ENCODE peak calls at places on chromosomes 11 and 22, in seven cellular contexts. E, C, Y, D, M, X and Q are unnamed samples. For H3K4me1, the result is how much of the 10 kb centered on the place peaks cover.

GRCh38 chr11:72716291-72716690 is 35.9 kb downstream of the ARAP1 start:
- DNase-seq in E (peak), D (no peak), C (no peak), X (no peak), M (no peak), Y (no peak), Q (no peak)

GRCh38 chr22:22786301-22787115 is 101.1 kb upstream of the IGLL5 start:
- DNase-seq in D (no peak), X (no peak), C (no peak), E (no peak), M (no peak), Y (no peak), Q (no peak)

GRCh38 chr11:109329716-109330115 is 92.3 kb upstream of the C11orf87 start:
- DNase-seq in D (no peak), C (no peak), E (no peak), Y (no peak), X (no peak), M (no peak), Q (no peak)

GRCh38 chr11:64306876-64307622 is 1.7 kb downstream of the ESRRA start:
- DNase-seq in Y (peak), M (no peak), C (no peak), E (peak), X (no peak), D (peak), Q (peak)

GRCh38 chr11:17354070-17354924 is 2.7 kb downstream of the NCR3LG1 start:
- DNase-seq in Y (peak), D (peak), M (peak), C (no peak), E (peak), X (peak), Q (peak)

GRCh38 chr11:64102005-64102738 is 63.7 kb downstream of the MACROD1 start:
- DNase-seq in M (no peak), X (no peak), C (no peak), E (no peak), D (no peak), Y (no peak), Q (no peak)

GRCh38 chr11:46295312-46295995 is 18.0 kb downstream of the CREB3L1 start:
- DNase-seq in Y (no peak), M (no peak), E (peak), D (peak), X (peak), C (peak), Q (peak)

GRCh38 chr22:30371981-30372380 is 15.2 kb downstream of the CCDC157 start:
- DNase-seq in C (no peak), M (no peak), D (no peak), E (no peak), Y (no peak), X (no peak), Q (no peak)

GRCh38 chr22:32407936-32408335 is 4.1 kb downstream of the RTCB start:
- DNase-seq in M (no peak), E (no peak), X (no peak), C (no peak), Y (no peak), D (no peak), Q (no peak)

GRCh38 chr22:37223965-37224551 is 11.8 kb upstream of the SSTR3 start:
- DNase-seq in C (no peak), M (no peak), D (no peak), X (no peak), E (no peak), Y (no peak), Q (no peak)

GRCh38 chr11:75355051-75355450 is 3.6 kb upstream of the ARRB1 start:
- DNase-seq in D (no peak), Y (no peak), C (no peak), E (no peak), X (no peak), M (no peak), Q (no peak)

GRCh38 chr22:26485991-26486390 is 2.3 kb downstream of the SRRD start:
- DNase-seq in M (no peak), C (no peak), Y (no peak), X (no peak), E (no peak), D (no peak), Q (no peak)
- H3K4me3 ChIP-seq in M (no peak), C (no peak), Y (no peak), X (no peak), E (no peak), D (no peak), Q (no peak)

DNA sequence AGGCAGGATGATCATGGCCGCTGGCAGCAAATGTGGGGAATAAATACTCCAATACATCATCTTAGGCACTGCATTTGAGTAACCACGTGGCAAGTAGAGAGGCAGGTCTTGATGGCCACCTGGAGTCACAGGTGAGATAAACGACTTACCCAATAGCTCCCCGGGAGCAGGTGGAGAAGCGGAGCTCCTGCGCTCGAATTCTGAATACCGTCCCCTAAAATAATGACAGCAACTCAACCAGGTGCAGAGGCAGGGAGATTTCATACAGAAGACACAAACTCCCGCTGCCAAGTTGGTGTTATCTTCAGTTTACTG is 525 bp downstream of the SLC43A3 start:
- DNase-seq in C (no peak), D (no peak), E (peak), Y (no peak), M (no peak), X (peak), Q (no peak)
- H3K4me1 ChIP-seq in C (under half), D (under half), E (under half), Y (under half), M (under half), X (under half), Q (half or more)

GRCh38 chr11:67435727-67436458 is 1.6 kb downstream of the PTPRCAP start:
- DNase-seq in Y (no peak), E (no peak), D (no peak), M (no peak), X (no peak), C (no peak), Q (peak)
- H3K4me3 ChIP-seq in Y (no peak), E (no peak), D (peak), M (no peak), X (peak), C (no peak), Q (no peak)

GRCh38 chr11:122207505-122207904 is 91.5 kb upstream of the BLID start:
- DNase-seq in E (no peak), M (peak), Y (no peak), C (no peak), D (no peak), X (no peak), Q (no peak)
- H3K4me1 ChIP-seq in E (under half), M (under half), Y (under half), C (under half), D (under half), X (under half), Q (half or more)

GRCh38 chr11:82903843-82904586 is 2.5 kb downstream of the DDIAS start:
- DNase-seq in E (no peak), Y (no peak), D (no peak), C (no peak), X (no peak), M (no peak), Q (no peak)
- H3K4me3 ChIP-seq in E (no peak), Y (no peak), D (no peak), C (no peak), X (no peak), M (no peak), Q (no peak)